ENCODE peak calls at places on chromosomes 3 and 15, in four cellular contexts. I, L, G and O are unnamed samples. For H3K4me1, the result is how much of the 10 kb centered on the place peaks cover.

GRCh38 chr15:42059661-42060476 is 34.5 kb downstream of the PLA2G4D start:
- DNase-seq in G (peak), L (peak), I (peak), O (peak)

GRCh38 chr3:178436773-178437172 is 99.5 kb upstream of the KCNMB2 start:
- DNase-seq in G (no peak), I (no peak), L (peak), O (peak)

GRCh38 chr3:69240651-69241578 is 118.5 kb upstream of the LMOD3 start:
- DNase-seq in I (no peak), G (no peak), L (no peak), O (peak)

GRCh38 chr15:38696120-38696727 is 131.6 kb upstream of the RASGRP1 start:
- DNase-seq in L (no peak), G (no peak), I (no peak), O (peak)

GRCh38 chr15:98647026-98647773 is 1.1 kb upstream of the IGF1R start:
- DNase-seq in I (peak), G (no peak), L (peak), O (peak)

GRCh38 chr3:171564723-171565122 is 104.5 kb upstream of the TNIK start:
- DNase-seq in L (no peak), G (no peak), I (no peak), O (no peak)

GRCh38 chr3:6631376-6631775 is 229.5 kb upstream of the GRM7 start:
- DNase-seq in I (no peak), L (no peak), G (no peak), O (no peak)

GRCh38 chr3:112629425-112629824 is 11.5 kb downstream of the CCDC80 start:
- DNase-seq in G (peak), L (no peak), I (no peak), O (peak)

GRCh38 chr3:141530133-141530768 is 43.4 kb downstream of the RASA2 start:
- DNase-seq in I (no peak), L (no peak), G (no peak), O (no peak)

GRCh38 chr15:44719293-44719999 is 8.1 kb downstream of the B2M start:
- DNase-seq in I (no peak), L (peak), G (no peak), O (no peak)

GRCh38 chr3:145243875-145244274 is 917.1 kb downstream of the PLOD2 start:
- DNase-seq in I (no peak), L (no peak), G (no peak), O (no peak)

GRCh38 chr3:29280675-29281264 is at the start of gene RBMS3:
- DNase-seq in I (peak), G (peak), L (peak), O (peak)

GRCh38 chr3:155585384-155585783 is 159.5 kb downstream of the PLCH1 start:
- DNase-seq in L (no peak), G (no peak), I (no peak), O (peak)

GRCh38 chr3:15292765-15293522 is 39.4 kb downstream of the SH3BP5 start:
- DNase-seq in L (no peak), G (peak), I (no peak), O (no peak)

GRCh38 chr3:193974147-193974546 is 161.8 kb upstream of the HES1 start:
- DNase-seq in L (no peak), G (no peak), I (no peak), O (no peak)

GRCh38 chr3:44047796-44048195 is 193.9 kb upstream of the TOPAZ1 start:
- DNase-seq in I (no peak), L (no peak), G (no peak), O (no peak)

GRCh38 chr15:29266052-29266572 is 3.5 kb downstream of the NSMCE3 start:
- DNase-seq in G (no peak), I (no peak), L (no peak), O (peak)

GRCh38 chr3:181487236-181487978 is 224.3 kb upstream of the SOX2 start:
- DNase-seq in I (no peak), G (no peak), L (peak), O (no peak)

GRCh38 chr3:181486496-181486895 is 225.2 kb upstream of the SOX2 start:
- DNase-seq in G (no peak), L (peak), I (no peak), O (no peak)

GRCh38 chr3:181484026-181484425 is 227.7 kb upstream of the SOX2 start:
- DNase-seq in I (no peak), G (no peak), L (no peak), O (no peak)

GRCh38 chr3:181493423-181493822 is 218.3 kb upstream of the SOX2 start:
- DNase-seq in G (no peak), I (no peak), L (no peak), O (no peak)

GRCh38 chr3:181488536-181488935 is 223.2 kb upstream of the SOX2 start:
- DNase-seq in I (no peak), L (no peak), G (no peak), O (no peak)
- H3K4me1 ChIP-seq in I (under half), L (half or more), G (under half), O (under half)

GRCh38 chr3:58724376-58724775 is 57.8 kb upstream of the FAM3D start:
- DNase-seq in L (no peak), G (no peak), I (no peak), O (peak)
- H3K27ac ChIP-seq in L (no peak), G (no peak), I (no peak), O (peak)

GRCh38 chr3:120040813-120041377 is 53.4 kb downstream of the GSK3B start:
- DNase-seq in G (no peak), L (no peak), I (peak), O (no peak)

GRCh38 chr3:120039642-120040610 is 54.3 kb downstream of the GSK3B start:
- DNase-seq in G (no peak), I (peak), L (peak), O (no peak)
- TF ChIP-seq CTCF in G (no peak), I (peak), L (peak), O (no peak)

DNA sequence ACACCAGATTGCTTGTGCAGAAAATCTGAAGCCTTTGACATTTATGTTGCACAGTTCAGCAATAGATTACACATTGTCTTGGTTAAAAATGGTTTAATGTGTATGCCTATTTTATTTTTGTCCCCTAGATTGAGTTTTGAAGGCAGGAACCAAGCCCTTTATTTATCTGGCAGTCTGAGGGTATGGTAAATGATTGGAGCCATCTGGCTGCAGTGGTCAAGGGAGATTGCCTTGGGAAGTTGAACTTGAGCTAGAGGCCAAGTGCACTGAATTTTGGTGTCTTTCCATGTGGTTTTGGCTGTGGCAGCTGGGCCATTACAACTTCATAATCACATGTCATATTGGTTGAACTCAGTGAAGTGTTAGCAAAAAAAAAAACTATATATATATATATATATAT is 248.7 kb upstream of the C2CD4B start:
- DNase-seq in L (no peak), G (no peak), I (no peak), O (no peak)
- H3K4me1 ChIP-seq in L (under half), G (under half), I (under half), O (under half)

GRCh38 chr3:126053949-126054569 is 29.9 kb downstream of the SLC41A3 start:
- DNase-seq in I (no peak), G (no peak), L (no peak), O (no peak)
- H3K27ac ChIP-seq in I (no peak), G (no peak), L (no peak), O (no peak)

GRCh38 chr3:140223631-140224030 is 288.6 kb downstream of the CLSTN2 start:
- DNase-seq in G (no peak), L (no peak), I (no peak), O (no peak)

GRCh38 chr3:140223197-140223596 is 288.2 kb downstream of the CLSTN2 start:
- DNase-seq in I (no peak), G (no peak), L (no peak), O (no peak)

GRCh38 chr3:140224307-140224706 is 289.3 kb downstream of the CLSTN2 start:
- DNase-seq in I (no peak), L (no peak), G (no peak), O (no peak)

DNA sequence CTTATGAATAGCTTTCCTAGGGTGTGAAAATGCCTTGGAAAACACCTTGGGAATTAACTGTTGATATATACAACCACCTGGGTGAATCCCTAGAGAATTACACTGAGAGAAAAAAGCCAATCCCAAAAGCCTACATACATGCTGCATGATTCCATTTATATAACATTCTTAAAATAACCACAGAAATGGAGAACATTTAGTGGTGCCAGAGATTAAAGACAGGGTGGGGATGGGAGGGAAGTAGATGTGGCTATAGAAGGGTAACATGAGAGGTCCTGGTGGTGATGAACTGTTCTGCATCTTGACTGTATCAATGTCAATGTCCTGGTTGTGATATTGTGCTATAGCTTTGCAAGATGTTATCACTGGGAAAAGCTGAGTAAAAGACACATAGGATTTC is 291.0 kb downstream of the CLSTN2 start:
- DNase-seq in L (no peak), G (no peak), I (no peak), O (no peak)
- TF ChIP-seq CTCF in L (no peak), G (no peak), I (no peak), O (no peak)

GRCh38 chr15:34724486-34724885 is 30.3 kb downstream of the GJD2 start:
- DNase-seq in I (no peak), G (no peak), L (no peak), O (no peak)
- H3K4me1 ChIP-seq in I (under half), G (under half), L (under half), O (under half)